ENCODE peak calls at places on chromosome 12, in nine cellular contexts. K is NCI-H774; M is Panc1; Q is natural killer cell treated with Interleukin-12 subunit alpha and Interleukin-12 subunit beta and Interleukin-15 and Interleukin-18, amount 100 ng/mL, for 72 hours; O is kidney; Z is activated CD8-positive, alpha-beta memory T cell treated with anti-CD3 and anti-CD28 coated beads for 1 hour; D is dermis microvascular lymphatic vessel endothelial cell; E is stimulated activated CD4-positive, alpha-beta T cell treated with anti-CD3 and anti-CD28 coated beads, Interleukin-4, amount 100 ng/mL, for 48 hours; G is NCI-H1436. R is an unnamed sample.

GRCh38 chr12:45290218-45290609 is 74.3 kb downstream of the ANO6 start:
- DNase-seq in K (no peak), M (no peak), Q (no peak), O (no peak), Z (no peak), D (no peak), E (no peak), G (no peak), R (no peak)

GRCh38 chr12:90449611-90450010 is 505.4 kb downstream of the CCER1 start:
- DNase-seq in K (no peak), M (no peak), Q (no peak), O (no peak), Z (no peak), D (peak), E (no peak), G (no peak), R (no peak)

GRCh38 chr12:39752482-39753147 is 133.0 kb upstream of the ABCD2 start:
- DNase-seq in K (no peak), M (no peak), Q (no peak), O (no peak), Z (no peak), D (no peak), E (no peak), G (no peak), R (no peak)

GRCh38 chr12:116153983-116154382 is 123.5 kb downstream of the MED13L start:
- DNase-seq in K (no peak), M (no peak), Q (no peak), O (no peak), Z (no peak), D (no peak), E (no peak), G (no peak), R (no peak)

GRCh38 chr12:1216560-1216959 is 225.5 kb downstream of the ERC1 start:
- DNase-seq in K (no peak), M (no peak), Q (no peak), O (no peak), Z (no peak), D (no peak), E (no peak), G (no peak), R (no peak)

GRCh38 chr12:108634225-108634795 is 616 bp upstream of the SELPLG start:
- DNase-seq in K (no peak), M (no peak), Q (no peak), O (no peak), Z (no peak), D (no peak), E (peak), G (peak), R (no peak)

GRCh38 chr12:94145231-94145979 is 3.0 kb upstream of the PLXNC1 start:
- DNase-seq in K (no peak), M (no peak), Q (no peak), O (no peak), Z (no peak), D (no peak), E (no peak), G (no peak), R (peak)

GRCh38 chr12:71661977-71662522 is 1.6 kb downstream of the ZFC3H1 start:
- DNase-seq in K (no peak), M (no peak), Q (no peak), O (no peak), Z (no peak), D (no peak), E (no peak), G (no peak), R (no peak)

GRCh38 chr12:123634142-123634561 is 523 bp downstream of the GTF2H3 start:
- DNase-seq in K (no peak), M (no peak), Q (no peak), O (no peak), Z (no peak), D (no peak), E (no peak), G (no peak), R (no peak)

GRCh38 chr12:68440068-68440581 is 108.0 kb upstream of the MDM1 start:
- DNase-seq in K (no peak), M (no peak), Q (no peak), O (no peak), Z (no peak), D (no peak), E (no peak), G (no peak), R (no peak)

GRCh38 chr12:85016423-85016822 is 19.7 kb downstream of the TSPAN19 start:
- DNase-seq in K (no peak), M (peak), Q (no peak), O (no peak), Z (no peak), D (peak), E (no peak), G (no peak), R (no peak)

GRCh38 chr12:124917135-124917840 is 2.8 kb upstream of the UBC start:
- DNase-seq in K (no peak), M (no peak), Q (peak), O (peak), Z (peak), D (peak), E (peak), G (no peak), R (no peak)

GRCh38 chr12:63845726-63846125 is 1.2 kb downstream of the SRGAP1 start:
- DNase-seq in K (no peak), M (no peak), Q (no peak), O (no peak), Z (no peak), D (no peak), E (no peak), G (no peak), R (peak)

GRCh38 chr12:118334939-118335567 is 37.7 kb downstream of the TAOK3 start:
- DNase-seq in K (no peak), M (no peak), Q (no peak), O (no peak), Z (no peak), D (no peak), E (no peak), G (no peak), R (no peak)

R was measured in HuH-7.